ENCODE peak calls at places on chromosomes 3 and 15, in six cellular contexts. X, Y, E, V, I and T are unnamed samples.

GRCh38 chr15:65790692-65791334 is 1.3 kb downstream of the DENND4A start:
- DNase-seq in X (no peak), Y (peak; percentile 70), E (no peak), V (no peak), I (no peak), T (no peak)

GRCh38 chr3:120928991-120929390 is 21.0 kb downstream of the STXBP5L start:
- DNase-seq in X (no peak), Y (no peak), E (no peak), V (no peak), I (no peak), T (no peak)

GRCh38 chr3:133169669-133170068 is 131.5 kb downstream of the TMEM108 start:
- DNase-seq in X (no peak), Y (no peak), E (no peak), V (no peak), I (no peak), T (no peak)

GRCh38 chr3:157475921-157476395 is 27.3 kb downstream of the VEPH1 start:
- DNase-seq in X (no peak), Y (peak; percentile 91), E (no peak), V (no peak), I (no peak), T (no peak)

GRCh38 chr15:26572606-26573350 is 200.1 kb downstream of the GABRB3 start:
- DNase-seq in X (no peak), Y (no peak), E (no peak), V (no peak), I (no peak), T (no peak)

GRCh38 chr15:99720533-99720932 is 12.7 kb downstream of the LYSMD4 start:
- DNase-seq in X (no peak), Y (no peak), E (no peak), V (no peak), I (no peak), T (no peak)

GRCh38 chr3:127678315-127678599 is 5.5 kb downstream of the ABTB1 start:
- DNase-seq in X (no peak), Y (no peak), E (no peak), V (no peak), I (no peak), T (no peak)

GRCh38 chr3:122231781-122232180 is 48.3 kb downstream of the CASR start:
- DNase-seq in X (no peak), Y (no peak), E (no peak), V (no peak), I (no peak), T (no peak)

GRCh38 chr3:128297401-128298138 is 144.3 kb downstream of the EEFSEC start:
- DNase-seq in X (peak; percentile 35), Y (no peak), E (no peak), V (no peak), I (no peak), T (peak; percentile 20)

GRCh38 chr15:78205856-78206255 is 28.5 kb downstream of the ACSBG1 start:
- DNase-seq in X (peak; percentile 23), Y (no peak), E (peak; percentile 57), V (no peak), I (no peak), T (no peak)

GRCh38 chr15:48458876-48459275 is 127.6 kb downstream of the DUT start:
- DNase-seq in X (no peak), Y (peak; percentile 45), E (no peak), V (no peak), I (no peak), T (no peak)

GRCh38 chr3:84946240-84946639 is 12.5 kb upstream of the CADM2 start:
- DNase-seq in X (no peak), Y (no peak), E (no peak), V (no peak), I (no peak), T (no peak)

GRCh38 chr15:99085413-99086326 is 19.2 kb upstream of the SYNM start:
- DNase-seq in X (no peak), Y (peak; percentile 74), E (no peak), V (no peak), I (no peak), T (peak; percentile 7)

GRCh38 chr15:42721016-42721415 is 15.9 kb downstream of the CDAN1 start:
- DNase-seq in X (no peak), Y (no peak), E (no peak), V (no peak), I (no peak), T (no peak)

GRCh38 chr3:146308682-146309081 is 57.8 kb upstream of the PLSCR4 start:
- DNase-seq in X (no peak), Y (peak; percentile 61), E (no peak), V (no peak), I (no peak), T (no peak)

GRCh38 chr3:150545419-150546225 is 674 bp downstream of the SERP1 start:
- DNase-seq in X (peak; percentile 50), Y (peak; percentile 24), E (peak; percentile 91), V (peak; percentile 61), I (no peak), T (peak; percentile 40)

GRCh38 chr3:39208463-39209055 is 16.2 kb upstream of the XIRP1 start:
- DNase-seq in X (peak; percentile 53), Y (peak; percentile 57), E (no peak), V (peak; percentile 65), I (no peak), T (peak; percentile 40)

GRCh38 chr3:179486806-179487205 is 35.5 kb upstream of the GNB4 start:
- DNase-seq in X (no peak), Y (no peak), E (no peak), V (no peak), I (no peak), T (no peak)

GRCh38 chr3:4981688-4982494 is 2.7 kb downstream of the BHLHE40 start:
- DNase-seq in X (no peak), Y (peak; percentile 76), E (no peak), V (no peak), I (no peak), T (no peak)

GRCh38 chr15:83190450-83190849 is 17.2 kb downstream of the HDGFL3 start:
- DNase-seq in X (no peak), Y (no peak), E (no peak), V (no peak), I (no peak), T (no peak)

GRCh38 chr3:46628980-46629379 is 16.7 kb downstream of the FAM240A start:
- DNase-seq in X (no peak), Y (peak; percentile 67), E (no peak), V (no peak), I (no peak), T (peak; percentile 24)

DNA sequence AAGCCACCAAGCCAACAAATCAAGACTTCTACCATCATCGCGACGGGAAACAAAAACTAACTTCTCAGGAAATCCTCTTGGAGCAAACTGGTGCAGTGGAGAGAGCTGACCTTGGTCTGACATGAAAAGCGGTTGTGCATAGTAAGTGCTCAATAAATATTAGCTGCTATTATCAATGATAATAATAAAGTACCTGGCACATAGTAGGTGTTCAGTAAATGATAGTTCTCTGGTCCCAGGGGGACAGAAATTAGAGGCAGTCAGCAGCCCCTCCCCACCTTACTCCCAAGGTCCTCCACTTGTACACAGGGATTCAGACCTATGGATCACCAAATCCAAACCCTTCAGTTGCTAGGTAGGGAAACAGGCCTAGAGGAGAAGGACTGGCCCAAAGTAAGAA is 6.0 kb upstream of the CSK start:
- DNase-seq in X (no peak), Y (no peak), E (no peak), V (no peak), I (no peak), T (no peak)
- H3K4me1 ChIP-seq in X (peaks cover 69% of the 10 kb centered on the region), Y (peaks cover 6% of the 10 kb centered on the region), E (peaks cover 12% of the 10 kb centered on the region), V (peaks cover 11% of the 10 kb centered on the region), I (peaks cover 52% of the 10 kb centered on the region), T (peaks cover under 1% of the 10 kb centered on the region)

GRCh38 chr3:194397757-194398312 is 1.2 kb downstream of the GP5 start:
- DNase-seq in X (no peak), Y (peak; percentile 8), E (no peak), V (no peak), I (no peak), T (no peak)

GRCh38 chr3:194395767-194396527 is 3.1 kb downstream of the GP5 start:
- DNase-seq in X (no peak), Y (peak; percentile 59), E (no peak), V (no peak), I (peak; percentile 64), T (peak; percentile 29)

GRCh38 chr3:194395201-194395600 is 3.9 kb downstream of the GP5 start:
- DNase-seq in X (no peak), Y (peak; percentile 58), E (no peak), V (no peak), I (no peak), T (no peak)

GRCh38 chr3:194396561-194396896 is 2.5 kb downstream of the GP5 start:
- DNase-seq in X (no peak), Y (no peak), E (no peak), V (no peak), I (no peak), T (no peak)

GRCh38 chr3:194396897-194397756 is 1.9 kb downstream of the GP5 start:
- DNase-seq in X (no peak), Y (peak; percentile 30), E (no peak), V (no peak), I (no peak), T (no peak)
- H3K4me3 ChIP-seq in X (peak overlapping the region; percentile 22), Y (no peak overlapping the region), E (peak overlapping the region; percentile 15), V (peak overlapping the region; percentile 31), I (no peak overlapping the region), T (peak overlapping the region; percentile 21)

GRCh38 chr15:70831094-70831911 is 22.7 kb downstream of the LARP6 start:
- DNase-seq in X (no peak), Y (no peak), E (no peak), V (no peak), I (no peak), T (no peak)

GRCh38 chr15:70827721-70828120 is 26.2 kb downstream of the LARP6 start:
- DNase-seq in X (no peak), Y (no peak), E (no peak), V (no peak), I (no peak), T (no peak)

GRCh38 chr15:70829366-70830166 is 24.4 kb downstream of the LARP6 start:
- DNase-seq in X (no peak), Y (no peak), E (no peak), V (no peak), I (no peak), T (no peak)

GRCh38 chr15:70832176-70832575 is 21.8 kb downstream of the LARP6 start:
- DNase-seq in X (no peak), Y (no peak), E (no peak), V (no peak), I (no peak), T (no peak)

DNA sequence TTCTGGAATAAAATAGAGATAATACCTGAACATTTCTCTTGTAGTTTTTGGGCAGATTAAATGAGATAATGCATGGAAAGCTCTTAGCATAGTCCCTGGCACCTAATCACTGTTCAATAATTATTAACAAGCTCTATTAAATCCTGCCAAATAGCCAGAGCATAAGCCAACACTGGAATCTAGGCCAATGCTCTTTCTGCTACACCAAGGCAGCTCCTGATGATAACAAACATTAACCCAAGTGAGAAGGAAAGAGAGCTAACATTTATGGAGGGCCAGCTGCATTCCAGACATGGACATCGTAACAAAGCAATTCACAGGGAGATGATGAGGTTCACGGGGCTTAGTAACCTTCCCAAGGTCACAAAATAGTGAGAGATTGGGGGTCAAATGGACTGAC is 23.3 kb downstream of the LARP6 start:
- DNase-seq in X (peak; percentile 41), Y (no peak), E (no peak), V (no peak), I (no peak), T (no peak)
- H3K4me1 ChIP-seq in X (peaks cover 50% of the 10 kb centered on the region), Y (peaks cover 16% of the 10 kb centered on the region), E (peaks cover 13% of the 10 kb centered on the region), V (peaks cover 11% of the 10 kb centered on the region), I (no peaks in the 10 kb centered on the region), T (no peaks in the 10 kb centered on the region)

DNA sequence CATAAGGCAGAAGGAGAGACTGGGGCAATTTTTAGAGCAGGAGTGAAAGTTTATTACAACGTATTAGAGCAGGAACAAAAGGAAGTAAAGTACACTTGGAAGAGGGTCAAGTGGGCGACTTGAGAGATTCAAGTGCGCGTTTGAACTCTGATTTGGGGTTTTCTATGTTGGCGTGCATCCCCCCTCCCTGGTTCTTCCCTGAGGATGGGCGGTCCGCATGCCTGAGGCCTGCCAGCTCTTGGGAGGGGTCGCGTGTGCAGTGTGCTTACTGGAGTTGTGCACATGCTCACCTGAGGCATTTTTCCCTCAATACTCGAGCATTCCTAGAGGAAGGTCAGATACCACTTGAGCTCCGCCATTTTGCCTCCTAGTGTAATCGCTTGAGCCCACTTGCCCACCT is 10.4 kb upstream of the CHAC1 start:
- DNase-seq in X (no peak), Y (no peak), E (no peak), V (no peak), I (peak; percentile 9), T (no peak)
- H3K4me3 ChIP-seq in X (no peak overlapping the region), Y (no peak overlapping the region), E (peak overlapping the region; percentile 62), V (peak overlapping the region; percentile 63), I (no peak overlapping the region), T (no peak overlapping the region)